ENCODE peak calls at places on chromosomes 2 and 18, in eight cellular contexts. D, T, X, U, K, O, S and H are unnamed samples.

GRCh38 chr2:168530980-168531379 is 74.9 kb downstream of the CERS6 start:
- DNase-seq in D (no peak), T (no peak), X (peak), K (no peak), S (no peak), O (peak), U (no peak), H (no peak)

GRCh38 chr2:69559696-69560482 is 83.7 kb downstream of the AAK1 start:
- DNase-seq in T (no peak), U (no peak), D (peak), O (peak), X (no peak), K (no peak), S (no peak), H (peak)

GRCh38 chr18:8788503-8789429 is 83.4 kb downstream of the MTCL1 start:
- DNase-seq in D (no peak), X (no peak), K (peak), O (peak), T (no peak), S (no peak), U (no peak), H (no peak)

GRCh38 chr2:98036349-98037000 is 40.7 kb upstream of the TMEM131 start:
- DNase-seq in T (no peak), S (no peak), K (no peak), U (no peak), X (no peak), O (no peak), D (no peak), H (no peak)

GRCh38 chr18:23231340-23232021 is 96.2 kb downstream of the CABLES1 start:
- DNase-seq in K (peak), T (peak), U (no peak), O (peak), X (peak), D (no peak), S (no peak), H (no peak)

GRCh38 chr18:51153659-51154371 is 43.7 kb downstream of the MEX3C start:
- DNase-seq in D (no peak), U (peak), K (no peak), O (no peak), S (no peak), T (peak), X (peak), H (no peak)

GRCh38 chr18:30582078-30582477 is 460.5 kb downstream of the DSC3 start:
- DNase-seq in S (no peak), K (no peak), O (peak), T (no peak), D (no peak), X (no peak), U (no peak), H (no peak)

GRCh38 chr18:2963048-2963447 is 49.9 kb downstream of the LPIN2 start:
- DNase-seq in X (no peak), O (no peak), U (no peak), D (no peak), K (no peak), S (no peak), T (peak), H (no peak)

GRCh38 chr2:27701676-27702075 is 38.0 kb downstream of the SLC4A1AP start:
- DNase-seq in K (peak), O (no peak), T (no peak), U (peak), X (peak), D (no peak), S (no peak), H (peak)

GRCh38 chr2:200787351-200788128 is 24.2 kb upstream of the BZW1 start:
- DNase-seq in S (no peak), O (peak), X (peak), D (no peak), U (no peak), K (no peak), T (no peak), H (no peak)

GRCh38 chr2:195820373-195820772 is 163.3 kb downstream of the SLC39A10 start:
- DNase-seq in S (no peak), X (peak), T (no peak), K (no peak), O (peak), U (no peak), D (no peak), H (no peak)

GRCh38 chr2:205680067-205680466 is 2.2 kb upstream of the NRP2 start:
- DNase-seq in S (no peak), O (peak), U (no peak), K (peak), X (peak), D (peak), T (peak), H (peak)